ENCODE peak calls at places on chromosome 1, in seven cellular contexts. T, X, S, M, A, I and O are unnamed samples.

GRCh38 chr1:183566026-183566425 is 24.2 kb downstream of the NCF2 start:
- DNase-seq in T (no peak), X (no peak), S (no peak), M (no peak), A (no peak), I (no peak), O (no peak)

GRCh38 chr1:181655756-181656155 is 172.4 kb downstream of the CACNA1E start:
- DNase-seq in T (no peak), X (peak), S (no peak), M (no peak), A (no peak), I (no peak), O (no peak)

GRCh38 chr1:40392206-40392605 is 18.7 kb downstream of the SMAP2 start:
- DNase-seq in T (no peak), X (no peak), S (peak), M (no peak), A (no peak), I (no peak), O (no peak)

GRCh38 chr1:58896211-58897183 is 112.7 kb upstream of the JUN start:
- DNase-seq in T (peak), X (no peak), S (no peak), M (no peak), A (peak), I (no peak), O (no peak)

GRCh38 chr1:200372095-200372884 is 37.5 kb downstream of the ZNF281 start:
- DNase-seq in T (peak), X (peak), S (peak), M (no peak), A (no peak), I (no peak), O (no peak)

GRCh38 chr1:76635784-76636183 is 231.5 kb upstream of the ST6GALNAC5 start:
- DNase-seq in T (no peak), X (no peak), S (no peak), M (no peak), A (no peak), I (no peak), O (no peak)

GRCh38 chr1:112997781-112998180 is 41.8 kb upstream of the SLC16A1 start:
- DNase-seq in T (no peak), X (no peak), S (no peak), M (no peak), A (no peak), I (no peak), O (no peak)

GRCh38 chr1:43858324-43858723 is 75.3 kb upstream of the ARTN start:
- DNase-seq in T (peak), X (peak), S (peak), M (no peak), A (peak), I (no peak), O (no peak)

GRCh38 chr1:114126696-114127095 is 27.0 kb downstream of the SYT6 start:
- DNase-seq in T (no peak), X (no peak), S (no peak), M (no peak), A (no peak), I (no peak), O (peak)

GRCh38 chr1:173477286-173478098 is at the start of gene PRDX6:
- DNase-seq in T (peak), X (peak), S (peak), M (peak), A (peak), I (peak), O (no peak)

GRCh38 chr1:88488277-88488676 is 195.8 kb upstream of the PKN2 start:
- DNase-seq in T (no peak), X (no peak), S (no peak), M (no peak), A (no peak), I (no peak), O (no peak)

DNA sequence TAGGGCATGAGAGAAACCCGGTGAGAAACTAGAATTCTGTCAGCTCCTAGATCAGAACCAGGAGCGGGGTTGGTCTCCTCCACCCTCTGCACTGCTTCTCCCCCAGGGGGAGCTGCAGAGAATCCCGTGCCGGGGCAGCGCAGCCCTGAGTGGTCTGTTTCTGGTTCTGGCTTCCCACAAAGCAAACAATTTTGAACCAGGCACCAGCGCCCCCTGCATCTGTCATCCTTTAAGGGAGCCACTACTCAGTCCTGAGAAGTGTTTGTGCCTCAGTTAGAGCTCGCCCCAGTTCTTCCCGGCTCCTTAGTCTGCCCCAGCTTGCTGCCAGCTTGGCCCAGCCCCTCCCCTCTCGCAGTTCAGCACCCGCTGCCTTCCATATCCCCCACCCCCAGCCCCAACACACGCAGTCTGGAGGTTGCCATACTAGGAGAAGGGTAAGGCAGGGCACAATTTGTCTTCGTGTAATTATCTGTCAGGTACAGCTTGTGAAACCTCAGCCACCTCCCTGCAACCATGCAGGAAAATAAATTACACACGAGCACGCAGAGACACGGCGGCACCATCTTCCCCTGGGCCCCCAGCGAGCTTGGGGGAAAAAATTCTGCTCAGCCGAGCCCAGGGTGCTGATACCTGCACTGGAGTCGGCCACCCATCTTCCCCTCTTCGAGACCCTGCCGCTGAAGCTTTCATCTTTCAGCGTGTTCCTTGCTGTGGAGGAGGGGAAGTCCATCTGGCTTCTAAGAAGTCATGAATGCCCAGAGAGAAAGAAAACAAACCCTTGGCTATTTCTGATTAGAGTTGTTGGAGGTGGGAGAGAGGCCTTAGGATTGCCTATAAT is 62.6 kb upstream of the CD1D start:
- DNase-seq in T (peak), X (no peak), S (peak), M (no peak), A (no peak), I (peak), O (peak)
- TF ChIP-seq CTCF in T (peak), X (peak), S (peak), M (peak), A (no peak), I (peak), O (no peak)

GRCh38 chr1:74271503-74271902 is 36.3 kb downstream of the TNNI3K start:
- DNase-seq in T (no peak), X (no peak), S (no peak), M (no peak), A (no peak), I (no peak), O (no peak)
- TF ChIP-seq CTCF in T (no peak), X (no peak), S (no peak), M (no peak), A (no peak), I (no peak), O (no peak)

GRCh38 chr1:99007366-99007765 is 2.7 kb upstream of the PLPPR5 start:
- DNase-seq in T (no peak), X (no peak), S (no peak), M (no peak), A (no peak), I (no peak), O (no peak)

GRCh38 chr1:99004270-99005141 is at the start of gene PLPPR5:
- DNase-seq in T (peak), X (no peak), S (peak), M (no peak), A (no peak), I (peak), O (peak)

GRCh38 chr1:99005142-99005491 is 456 bp upstream of the PLPPR5 start:
- DNase-seq in T (no peak), X (no peak), S (peak), M (no peak), A (no peak), I (no peak), O (no peak)

GRCh38 chr1:99003911-99004269 is 771 bp downstream of the PLPPR5 start:
- DNase-seq in T (no peak), X (no peak), S (no peak), M (no peak), A (no peak), I (no peak), O (peak)

GRCh38 chr1:99005537-99005942 is 879 bp upstream of the PLPPR5 start:
- DNase-seq in T (no peak), X (no peak), S (peak), M (no peak), A (no peak), I (no peak), O (no peak)
- TF ChIP-seq CTCF in T (no peak), X (no peak), S (peak), M (no peak), A (no peak), I (no peak), O (no peak)

GRCh38 chr1:180244840-180245239 is 14.8 kb downstream of the LHX4 start:
- DNase-seq in T (no peak), X (no peak), S (no peak), M (no peak), A (no peak), I (no peak), O (no peak)

GRCh38 chr1:180247061-180247460 is 17.0 kb downstream of the LHX4 start:
- DNase-seq in T (no peak), X (no peak), S (no peak), M (no peak), A (no peak), I (no peak), O (no peak)

GRCh38 chr1:180241716-180242544 is 11.9 kb downstream of the LHX4 start:
- DNase-seq in T (no peak), X (no peak), S (no peak), M (no peak), A (no peak), I (no peak), O (no peak)

GRCh38 chr1:180246579-180246978 is 16.5 kb downstream of the LHX4 start:
- DNase-seq in T (no peak), X (no peak), S (no peak), M (no peak), A (no peak), I (no peak), O (no peak)

GRCh38 chr1:180243517-180244221 is 13.6 kb downstream of the LHX4 start:
- DNase-seq in T (no peak), X (no peak), S (no peak), M (no peak), A (no peak), I (no peak), O (no peak)
- TF ChIP-seq CTCF in T (no peak), X (peak), S (no peak), M (no peak), A (no peak), I (no peak), O (no peak)

GRCh38 chr1:11858613-11858967 is at the start of gene NPPB:
- DNase-seq in T (no peak), X (no peak), S (no peak), M (no peak), A (no peak), I (no peak), O (no peak)

GRCh38 chr1:11860586-11860985 is 1.8 kb upstream of the NPPB start:
- DNase-seq in T (no peak), X (no peak), S (no peak), M (no peak), A (no peak), I (no peak), O (no peak)

GRCh38 chr1:11858158-11858557 is 587 bp downstream of the NPPB start:
- DNase-seq in T (no peak), X (no peak), S (no peak), M (no peak), A (no peak), I (no peak), O (no peak)

GRCh38 chr1:11860083-11860482 is 1.3 kb upstream of the NPPB start:
- DNase-seq in T (no peak), X (no peak), S (no peak), M (no peak), A (no peak), I (no peak), O (no peak)

GRCh38 chr1:11858968-11859871 is 475 bp upstream of the NPPB start:
- DNase-seq in T (peak), X (no peak), S (peak), M (no peak), A (no peak), I (peak), O (peak)
- TF ChIP-seq CTCF in T (no peak), X (peak), S (peak), M (no peak), A (peak), I (peak), O (no peak)

DNA sequence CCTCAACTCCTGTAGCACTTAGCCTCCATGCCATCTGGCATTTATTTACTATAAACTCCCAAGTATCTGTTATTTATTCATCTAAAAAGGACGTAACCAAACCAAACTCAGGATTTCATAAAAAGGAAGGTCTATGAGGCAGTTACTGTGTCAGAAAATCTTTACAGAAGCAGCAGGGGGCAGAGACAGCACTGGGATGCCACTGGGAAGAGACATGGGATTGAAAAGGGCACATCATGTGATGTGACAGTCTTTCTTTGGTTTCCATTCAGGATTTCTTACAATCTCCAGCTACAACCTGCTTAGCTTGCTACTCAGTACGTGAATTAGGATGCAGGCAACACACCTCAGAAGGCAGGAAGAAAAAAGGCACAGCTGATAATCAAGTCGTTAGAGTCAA is 31.2 kb downstream of the SPRTN start:
- DNase-seq in T (no peak), X (no peak), S (no peak), M (no peak), A (no peak), I (no peak), O (no peak)
- TF ChIP-seq CTCF in T (no peak), X (peak), S (peak), M (no peak), A (no peak), I (no peak), O (no peak)

DNA sequence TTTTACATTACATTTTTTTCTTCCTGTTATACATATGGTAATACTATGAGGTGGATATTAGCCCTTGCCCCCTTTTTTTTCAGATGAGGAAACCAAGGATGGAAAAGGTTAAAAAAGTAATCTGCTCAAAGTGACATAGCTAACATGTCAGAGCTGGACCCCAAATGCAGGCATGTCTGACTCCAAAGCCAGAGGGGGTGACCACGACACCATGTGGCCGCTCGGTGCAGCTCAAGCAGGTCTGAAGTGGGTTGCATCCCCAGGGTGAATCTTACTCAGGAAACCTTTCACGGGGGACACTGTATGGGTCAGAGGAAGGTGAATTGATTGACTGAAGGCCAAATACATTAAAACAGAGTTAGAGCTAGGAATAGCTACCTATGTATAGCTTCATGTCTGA is 34.8 kb downstream of the CD34 start:
- DNase-seq in T (no peak), X (no peak), S (no peak), M (no peak), A (no peak), I (peak), O (no peak)
- TF ChIP-seq CTCF in T (no peak), X (peak), S (peak), M (no peak), A (no peak), I (no peak), O (peak)

GRCh38 chr1:35557118-35557610 is at the start of gene KIAA0319L:
- DNase-seq in T (peak), X (no peak), S (no peak), M (peak), A (peak), I (no peak), O (peak)
- TF ChIP-seq CTCF in T (no peak), X (no peak), S (no peak), M (no peak), A (peak), I (no peak), O (no peak)